ENCODE peak calls at places on chromosome 14, in four cellular contexts. U, F, S and K are unnamed samples.

GRCh38 chr14:93732524-93732923 is 55.8 kb downstream of the PRIMA1 start:
- DNase-seq in U (no peak), F (no peak), S (no peak), K (no peak)

GRCh38 chr14:94575730-94576585 is 5.3 kb upstream of the SERPINA5 start:
- DNase-seq in U (no peak), F (no peak), S (no peak), K (no peak)

GRCh38 chr14:61140872-61141271 is 140.3 kb downstream of the TMEM30B start:
- DNase-seq in U (no peak), F (no peak), S (no peak), K (no peak)

GRCh38 chr14:96940009-96940408 is 142.8 kb downstream of the VRK1 start:
- DNase-seq in U (no peak), F (no peak), S (no peak), K (no peak)

GRCh38 chr14:21093018-21093417 is 5.4 kb downstream of the ZNF219 start:
- DNase-seq in U (no peak), F (no peak), S (peak), K (no peak)

GRCh38 chr14:64279719-64280668 is 14.2 kb downstream of the ESR2 start:
- DNase-seq in U (peak), F (no peak), S (no peak), K (no peak)

GRCh38 chr14:53742226-53742607 is 214.4 kb downstream of the BMP4 start:
- DNase-seq in U (no peak), F (no peak), S (no peak), K (no peak)

GRCh38 chr14:106875503-106875902 is 1349.1 kb downstream of the TMEM121 start:
- DNase-seq in U (peak), F (no peak), S (no peak), K (peak)

GRCh38 chr14:53034688-53035087 is 83.8 kb upstream of the FERMT2 start:
- DNase-seq in U (no peak), F (no peak), S (no peak), K (no peak)

GRCh38 chr14:64566651-64567122 is 16.9 kb downstream of the PPP1R36 start:
- DNase-seq in U (no peak), F (no peak), S (no peak), K (no peak)

GRCh38 chr14:99425272-99425681 is 55.4 kb downstream of the SETD3 start:
- DNase-seq in U (no peak), F (peak), S (no peak), K (no peak)

GRCh38 chr14:86646688-86647687 is 1117.0 kb downstream of the FLRT2 start:
- DNase-seq in U (no peak), F (no peak), S (no peak), K (no peak)

GRCh38 chr14:50001146-50001998 is 108.5 kb downstream of the ARF6 start:
- DNase-seq in U (peak), F (no peak), S (no peak), K (peak)

GRCh38 chr14:69090187-69090789 is 62.6 kb downstream of the DCAF5 start:
- DNase-seq in U (peak), F (no peak), S (peak), K (no peak)

GRCh38 chr14:104968541-104969401 is 9.4 kb downstream of the AHNAK2 start:
- DNase-seq in U (no peak), F (no peak), S (no peak), K (peak)

GRCh38 chr14:61570961-61571299 is 124.4 kb upstream of the HIF1A start:
- DNase-seq in U (no peak), F (no peak), S (no peak), K (no peak)

GRCh38 chr14:101010293-101010692 is 106.8 kb upstream of the RTL1 start:
- DNase-seq in U (no peak), F (no peak), S (no peak), K (no peak)

GRCh38 chr14:50935126-50936090 is 8.9 kb downstream of the PYGL start:
- DNase-seq in U (no peak), F (no peak), S (no peak), K (no peak)

GRCh38 chr14:26199599-26200370 is 398.0 kb downstream of the NOVA1 start:
- DNase-seq in U (no peak), F (no peak), S (no peak), K (no peak)

GRCh38 chr14:93683241-93683640 is 105.0 kb downstream of the PRIMA1 start:
- DNase-seq in U (no peak), F (no peak), S (no peak), K (no peak)

GRCh38 chr14:65850429-65851145 is 438.1 kb downstream of the FUT8 start:
- DNase-seq in U (peak), F (no peak), S (no peak), K (peak)